ENCODE peak calls at places on chromosomes 7 and 10, in six cellular contexts. J, H, O, S, W and Q are unnamed samples.

GRCh38 chr7:2738110-2738509 is 50.1 kb downstream of the AMZ1 start:
- DNase-seq in J (no peak), H (no peak), O (no peak), S (no peak), W (no peak), Q (no peak)

GRCh38 chr10:79143879-79144278 is 75.1 kb downstream of the ZMIZ1 start:
- DNase-seq in J (no peak), H (no peak), O (no peak), S (no peak), W (no peak), Q (no peak)

GRCh38 chr7:101133621-101134398 is 6.9 kb downstream of the SERPINE1 start:
- DNase-seq in J (no peak), H (no peak), O (no peak), S (no peak), W (no peak), Q (no peak)

GRCh38 chr7:126185959-126186580 is 1066.7 kb downstream of the GRM8 start:
- DNase-seq in J (no peak), H (no peak), O (no peak), S (no peak), W (peak), Q (no peak)

GRCh38 chr7:27066148-27066547 is 29.7 kb downstream of the HOXA1 start:
- DNase-seq in J (no peak), H (no peak), O (peak), S (peak), W (no peak), Q (no peak)

GRCh38 chr10:4813496-4813895 is 12.5 kb upstream of the AKR1E2 start:
- DNase-seq in J (no peak), H (no peak), O (no peak), S (no peak), W (no peak), Q (no peak)

GRCh38 chr7:158812684-158813083 is 16.6 kb downstream of the ESYT2 start:
- DNase-seq in J (no peak), H (peak), O (no peak), S (no peak), W (no peak), Q (no peak)

GRCh38 chr10:10584164-10584563 is 433.5 kb upstream of the CELF2 start:
- DNase-seq in J (no peak), H (no peak), O (no peak), S (no peak), W (no peak), Q (no peak)

GRCh38 chr10:663844-664243 is 25.6 kb downstream of the DIP2C start:
- DNase-seq in J (no peak), H (no peak), O (no peak), S (no peak), W (no peak), Q (no peak)

GRCh38 chr10:31320179-31320597 is 1.2 kb downstream of the ZEB1 start:
- DNase-seq in J (no peak), H (peak), O (no peak), S (peak), W (peak), Q (no peak)

GRCh38 chr10:74825033-74825370 is 1.4 kb upstream of the KAT6B start:
- DNase-seq in J (no peak), H (no peak), O (no peak), S (no peak), W (peak), Q (no peak)

GRCh38 chr10:58667658-58668310 is 155.1 kb downstream of the BICC1 start:
- DNase-seq in J (no peak), H (no peak), O (no peak), S (no peak), W (no peak), Q (no peak)

GRCh38 chr7:2201128-2201527 is 31.6 kb downstream of the MAD1L1 start:
- DNase-seq in J (no peak), H (no peak), O (no peak), S (no peak), W (no peak), Q (no peak)

GRCh38 chr7:73977626-73978618 is 50.1 kb upstream of the ELN start:
- DNase-seq in J (no peak), H (no peak), O (peak), S (peak), W (no peak), Q (no peak)

GRCh38 chr10:17516376-17516775 is 62.0 kb upstream of the ST8SIA6 start:
- DNase-seq in J (no peak), H (no peak), O (peak), S (peak), W (no peak), Q (no peak)

GRCh38 chr7:4172883-4173282 is 509.2 kb upstream of the FOXK1 start:
- DNase-seq in J (no peak), H (no peak), O (no peak), S (no peak), W (no peak), Q (no peak)

GRCh38 chr10:27448926-27449325 is 55.2 kb upstream of the RAB18 start:
- DNase-seq in J (peak), H (no peak), O (peak), S (peak), W (no peak), Q (no peak)

GRCh38 chr7:95608344-95609173 is 12.2 kb upstream of the PDK4 start:
- DNase-seq in J (peak), H (no peak), O (peak), S (peak), W (peak), Q (peak)

GRCh38 chr7:128203710-128204214 is 37.3 kb upstream of the LEP start:
- DNase-seq in J (no peak), H (no peak), O (no peak), S (peak), W (no peak), Q (no peak)

GRCh38 chr10:98135222-98135899 is 904 bp downstream of the R3HCC1L start:
- DNase-seq in J (no peak), H (no peak), O (no peak), S (no peak), W (no peak), Q (no peak)

GRCh38 chr10:103781329-103782061 is 73.9 kb downstream of the SH3PXD2A start:
- DNase-seq in J (peak), H (no peak), O (peak), S (peak), W (no peak), Q (no peak)